ENCODE peak calls at places on chromosome 17, in eight cellular contexts. M, N, Z, I, Q, B, V and S are unnamed samples. For H3K9me3, the result is how much of the 10 kb centered on the place peaks cover.

GRCh38 chr17:67994827-67995567 is 1.3 kb downstream of the C17orf58 start:
- DNase-seq in Q (no peak), N (no peak), B (no peak), Z (peak), I (peak), M (no peak), V (no peak), S (no peak)

GRCh38 chr17:50538549-50539410 is 6.2 kb downstream of the EPN3 start:
- DNase-seq in V (no peak), B (no peak), M (no peak), N (no peak), Z (no peak), I (peak), Q (no peak), S (no peak)

GRCh38 chr17:44901323-44901965 is 2.2 kb upstream of the EFTUD2 start:
- DNase-seq in N (no peak), M (no peak), Z (peak), V (no peak), Q (peak), B (no peak), I (no peak), S (no peak)

GRCh38 chr17:44004077-44004760 is at the start of gene NAGS:
- DNase-seq in M (no peak), N (no peak), V (peak), Z (no peak), I (peak), B (no peak), Q (no peak), S (no peak)

GRCh38 chr17:29593546-29594440 is 861 bp downstream of the ANKRD13B start:
- DNase-seq in B (no peak), M (peak), N (no peak), I (peak), V (peak), Z (peak), Q (no peak), S (peak)

GRCh38 chr17:59423137-59423703 is 91.8 kb downstream of the YPEL2 start:
- DNase-seq in N (peak), V (no peak), Z (peak), I (no peak), B (no peak), M (peak), Q (peak), S (no peak)

GRCh38 chr17:77707546-77707945 is 251.0 kb upstream of the TNRC6C start:
- DNase-seq in V (no peak), N (no peak), B (no peak), I (peak), Q (peak), Z (no peak), M (no peak), S (no peak)

GRCh38 chr17:78628547-78629435 is 51.6 kb upstream of the DNAH17 start:
- DNase-seq in M (no peak), N (no peak), Z (no peak), I (no peak), V (no peak), B (no peak), Q (no peak), S (peak)

GRCh38 chr17:78053777-78054468 is 74.6 kb downstream of the TMC6 start:
- DNase-seq in M (no peak), Q (no peak), V (no peak), Z (no peak), N (no peak), I (no peak), B (no peak), S (no peak)

GRCh38 chr17:51322390-51323029 is 62.2 kb downstream of the UTP18 start:
- DNase-seq in Z (peak), V (peak), Q (no peak), I (peak), N (no peak), M (no peak), B (no peak), S (peak)

GRCh38 chr17:82236142-82236971 is 7.5 kb downstream of the SLC16A3 start:
- DNase-seq in B (no peak), Q (peak), M (peak), I (peak), Z (peak), N (peak), V (peak), S (peak)

GRCh38 chr17:67829331-67829730 is 4.0 kb downstream of the BPTF start:
- DNase-seq in N (no peak), M (no peak), B (no peak), Q (no peak), V (peak), I (no peak), Z (no peak), S (no peak)

DNA sequence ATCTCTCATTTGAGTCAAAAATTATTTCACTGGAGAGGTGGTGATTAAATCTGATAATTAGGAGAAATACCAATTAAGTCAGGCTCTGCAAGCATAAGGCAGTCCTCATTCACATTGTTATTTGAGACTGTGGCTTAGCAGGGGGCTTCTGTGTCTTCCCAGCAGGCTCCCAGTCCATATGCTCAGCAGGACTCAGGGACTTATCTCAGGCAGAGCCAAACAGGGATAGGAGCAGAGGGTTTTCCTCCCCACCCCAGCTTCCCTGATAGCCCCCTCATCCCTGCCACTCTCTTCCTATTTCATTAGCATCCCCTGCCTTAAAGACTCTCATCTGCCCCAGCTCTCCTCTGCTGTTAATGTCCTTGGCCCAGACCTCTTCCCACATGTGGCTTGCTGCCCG is 104.3 kb upstream of the DNAH9 start:
- DNase-seq in Z (no peak), N (no peak), B (no peak), M (no peak), V (peak), I (peak), Q (no peak), S (peak)
- H3K9me3 ChIP-seq in Z (under half), N (under half), B (under half), M (under half), V (under half), I (under half), Q (under half), S (under half)

GRCh38 chr17:40519089-40519775 is 17.8 kb upstream of the TNS4 start:
- DNase-seq in B (no peak), Z (no peak), N (no peak), V (no peak), M (no peak), Q (peak), I (no peak), S (no peak)
- TF ChIP-seq CTCF in B (no peak), Z (no peak), N (no peak), V (no peak), M (no peak), Q (no peak), I (no peak), S (no peak)

DNA sequence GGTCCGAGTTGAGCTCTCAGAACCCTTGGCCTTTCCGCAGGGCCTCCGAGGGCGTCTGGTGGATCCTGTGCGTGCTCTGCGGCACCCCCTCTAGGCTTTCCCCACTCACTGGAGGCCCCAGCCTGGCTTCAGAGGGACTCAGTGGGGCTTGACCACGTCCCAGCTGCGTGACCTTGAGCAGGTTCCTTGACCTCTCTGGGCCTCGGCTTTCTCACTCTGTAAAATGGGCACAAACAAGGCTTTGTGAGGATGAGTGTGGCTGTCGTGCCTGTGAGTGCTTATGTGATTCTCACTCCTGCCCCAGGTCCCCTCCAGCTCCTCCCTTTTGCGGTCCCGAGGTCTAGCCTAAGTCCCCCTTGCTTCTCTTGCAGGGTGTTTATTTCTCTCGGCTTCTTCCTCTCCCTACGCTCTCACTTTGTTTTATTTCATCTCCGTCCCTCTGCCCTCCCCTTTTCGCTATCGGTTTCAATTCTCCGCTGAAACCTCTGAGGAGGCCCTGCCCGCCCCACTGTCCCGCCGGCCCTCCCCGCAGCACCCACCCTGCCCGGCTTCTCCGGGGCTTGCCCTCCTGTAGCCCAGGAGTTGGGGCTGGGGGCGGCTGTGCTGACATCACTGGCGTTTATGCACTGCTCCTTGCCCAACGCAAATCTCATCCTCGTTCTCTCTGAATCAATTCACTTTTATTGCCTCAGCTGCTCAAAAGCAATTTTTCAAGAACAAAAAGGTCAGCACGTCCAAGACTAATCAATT is 82.3 kb upstream of the CBX4 start:
- DNase-seq in B (no peak), V (no peak), Z (no peak), M (peak), I (no peak), Q (no peak), N (no peak), S (no peak)
- H3K27ac ChIP-seq in B (no peak), V (no peak), Z (peak), M (no peak), I (no peak), Q (no peak), N (no peak), S (no peak)

DNA sequence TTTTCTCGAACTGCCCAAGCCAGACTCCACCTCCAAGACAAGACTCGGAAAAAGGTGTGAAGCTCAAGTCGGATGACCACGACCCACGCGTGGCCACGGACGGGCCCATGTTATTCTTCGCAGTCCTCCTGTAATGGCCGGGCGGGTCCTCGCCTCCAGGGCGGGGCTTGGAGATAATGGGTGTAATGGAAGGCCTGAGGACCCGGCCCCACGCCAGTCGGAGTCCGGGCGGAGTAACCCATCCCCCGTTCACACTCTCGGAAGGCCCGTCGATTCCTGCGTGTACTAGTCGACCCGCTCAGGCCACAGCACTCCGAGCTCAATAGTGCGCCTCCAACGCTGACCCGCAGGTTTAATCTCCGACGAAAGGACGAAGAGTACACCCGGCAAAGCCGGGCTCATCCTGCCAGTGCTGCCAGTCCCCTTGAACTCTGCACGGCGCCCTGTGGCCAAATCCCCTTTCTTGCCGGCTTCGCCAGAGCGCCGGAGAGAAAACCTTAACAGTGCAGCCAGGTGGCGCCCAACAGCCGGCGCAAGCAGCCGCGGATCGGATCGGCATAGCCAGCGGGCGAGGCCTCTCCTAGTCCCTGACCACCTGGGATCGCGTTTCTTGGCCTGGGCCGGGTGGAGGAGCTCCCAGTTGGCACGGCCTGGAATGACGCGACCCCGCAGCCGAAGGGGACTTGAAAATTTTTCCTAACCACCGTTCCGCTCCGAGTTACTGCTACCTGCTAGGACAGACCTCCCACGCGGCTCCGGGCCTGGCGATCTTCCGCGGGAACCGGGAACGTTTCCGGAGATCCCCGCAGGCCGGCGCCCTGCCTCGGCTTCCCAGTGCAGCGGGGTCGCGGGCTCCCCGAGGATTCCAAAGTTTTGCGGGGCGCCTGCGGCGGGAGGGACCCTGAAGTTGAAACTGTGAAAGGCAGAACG is 762.0 kb downstream of the KCNJ18 start:
- DNase-seq in N (no peak), B (no peak), V (no peak), M (no peak), Q (no peak), I (no peak), Z (no peak), S (no peak)
- H3K9me3 ChIP-seq in N (under half), B (under half), V (under half), M (under half), Q (under half), I (half or more), Z (under half), S (under half)

DNA sequence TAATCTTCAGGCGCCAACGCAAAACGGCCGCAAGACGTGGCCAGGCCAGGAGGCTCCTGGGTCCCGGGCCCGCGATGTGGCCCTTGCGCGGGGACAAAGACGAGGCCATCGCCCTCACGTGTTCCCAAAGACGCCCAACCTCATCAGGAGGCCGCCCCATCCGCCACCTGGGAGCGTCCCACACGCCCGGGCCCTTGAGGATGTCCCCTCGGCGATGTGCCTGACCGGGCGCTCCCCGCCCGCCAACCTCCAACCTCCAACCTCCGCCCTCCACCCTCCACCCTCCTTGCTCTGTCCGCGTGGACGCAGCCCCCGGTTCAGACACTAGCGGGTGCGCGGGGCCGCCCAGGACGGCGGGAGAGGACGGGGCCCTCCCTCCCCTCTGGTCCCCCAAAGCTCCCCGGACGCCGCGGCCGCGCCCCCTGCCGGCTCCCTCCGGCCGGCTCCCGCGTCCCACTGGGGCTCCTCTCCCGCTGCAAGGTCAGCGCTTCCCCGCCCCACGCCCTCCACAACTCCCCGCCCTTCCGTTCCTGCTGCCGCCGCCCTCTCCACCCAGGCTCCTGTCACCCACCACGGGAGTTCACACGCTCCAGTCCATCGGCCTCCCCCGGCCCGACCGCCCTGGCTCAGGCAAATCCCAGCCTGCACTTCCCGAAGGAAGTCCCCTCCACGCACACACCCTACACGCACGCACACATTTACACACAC is 250.8 kb upstream of the RPL38 start:
- DNase-seq in N (peak), Q (no peak), Z (peak), I (peak), B (no peak), M (peak), V (peak), S (peak)
- TF ChIP-seq CTCF in N (peak), Q (peak), Z (peak), I (peak), B (peak), M (peak), V (peak), S (peak)

GRCh38 chr17:55435408-55435807 is 13.8 kb upstream of the MMD start:
- DNase-seq in I (no peak), Q (no peak), N (no peak), Z (no peak), B (no peak), M (no peak), V (no peak), S (no peak)

GRCh38 chr17:55434721-55435120 is 13.1 kb upstream of the MMD start:
- DNase-seq in N (no peak), Z (no peak), B (no peak), V (no peak), M (no peak), I (no peak), Q (no peak), S (no peak)

GRCh38 chr17:55437165-55437605 is 15.6 kb upstream of the MMD start:
- DNase-seq in Q (no peak), N (no peak), V (peak), I (no peak), B (no peak), Z (no peak), M (peak), S (no peak)

GRCh38 chr17:55433629-55434422 is 12.2 kb upstream of the MMD start:
- DNase-seq in B (no peak), Q (no peak), V (no peak), I (no peak), Z (peak), M (no peak), N (no peak), S (no peak)

GRCh38 chr17:55436224-55437164 is 14.9 kb upstream of the MMD start:
- DNase-seq in I (no peak), Q (no peak), N (no peak), M (no peak), V (no peak), Z (no peak), B (no peak), S (no peak)
- H3K27ac ChIP-seq in I (no peak), Q (no peak), N (no peak), M (no peak), V (peak), Z (peak), B (no peak), S (no peak)